ENCODE peak calls at places on chromosomes 2 and 18, in nine cellular contexts. C is endothelial cell of umbilical vein, Z is HCT116, K is A549, A is uterus, P is right lobe of liver, G is tibial nerve, Y is heart left ventricle, R is stomach. Q is an unnamed sample.

GRCh38 chr18:59539108-59539507 is 158.1 kb downstream of the CCBE1 start:
- DNase-seq in K (no peak), Y (no peak), Z (no peak), A (no peak), G (no peak), P (no peak), C (no peak), R (no peak), Q (no peak)

GRCh38 chr2:98915751-98916358 is 20.2 kb downstream of the CRACDL start:
- DNase-seq in C (peak; percentile 30), Z (no peak), G (no peak), K (no peak), P (no peak), Y (no peak), A (no peak), R (no peak), Q (no peak)

GRCh38 chr2:57497489-57498096 is 549.0 kb upstream of the VRK2 start:
- DNase-seq in Y (peak; percentile 22), Z (peak; percentile 41), A (peak; percentile 25), R (peak; percentile 53), G (no peak), P (no peak), C (peak; percentile 61), K (peak; percentile 64), Q (peak; percentile 50)

GRCh38 chr2:16162491-16163040 is 222.2 kb downstream of the MYCN start:
- DNase-seq in Y (no peak), P (no peak), A (no peak), K (no peak), R (no peak), C (no peak), Z (no peak), G (no peak), Q (no peak)

GRCh38 chr2:147945660-147946059 is 74.9 kb downstream of the ORC4 start:
- DNase-seq in R (no peak), C (peak; percentile 28), Y (no peak), A (no peak), K (no peak), Z (no peak), P (no peak), G (no peak), Q (no peak)

GRCh38 chr18:1846640-1847039 is 724.7 kb downstream of the METTL4 start:
- DNase-seq in P (no peak), A (no peak), K (no peak), C (no peak), R (no peak), G (no peak), Z (no peak), Y (no peak), Q (no peak)

GRCh38 chr2:240465765-240466578 is 30.5 kb downstream of the GPC1 start:
- DNase-seq in Y (peak; percentile 56), Z (no peak), P (peak; percentile 46), G (peak; percentile 6), R (peak; percentile 20), A (peak; percentile 15), C (no peak), K (no peak), Q (no peak)

GRCh38 chr2:105256431-105257047 is 15.0 kb downstream of the GPR45 start:
- DNase-seq in A (no peak), Y (no peak), R (no peak), P (no peak), C (no peak), G (no peak), Z (no peak), K (no peak), Q (no peak)

GRCh38 chr2:147467441-147467840 is 377.4 kb upstream of the ACVR2A start:
- DNase-seq in Z (no peak), A (no peak), P (no peak), C (no peak), R (no peak), Y (no peak), G (no peak), K (no peak), Q (no peak)

GRCh38 chr2:106192752-106193490 is 1.2 kb downstream of the UXS1 start:
- DNase-seq in G (no peak), Z (peak; percentile 18), R (no peak), C (peak; percentile 68), Y (peak; percentile 42), P (no peak), K (peak; percentile 45), A (peak; percentile 23), Q (peak; percentile 51)

GRCh38 chr2:23241611-23242245 is 143.3 kb upstream of the KLHL29 start:
- DNase-seq in Z (no peak), Y (no peak), C (no peak), R (no peak), G (no peak), K (peak; percentile 7), P (no peak), A (no peak), Q (no peak)

GRCh38 chr2:65357095-65357958 is 75.1 kb downstream of the SPRED2 start:
- DNase-seq in Z (no peak), C (no peak), Y (no peak), A (no peak), G (no peak), K (no peak), R (no peak), P (no peak), Q (no peak)

GRCh38 chr2:150332378-150332777 is 155.1 kb downstream of the RND3 start:
- DNase-seq in C (no peak), Z (no peak), K (no peak), Y (no peak), G (no peak), P (no peak), R (no peak), A (no peak), Q (no peak)

GRCh38 chr18:5970032-5970431 is 74.7 kb upstream of the TMEM200C start:
- DNase-seq in Y (no peak), P (no peak), Z (no peak), R (no peak), K (no peak), C (no peak), G (no peak), A (no peak), Q (no peak)

GRCh38 chr2:149924028-149924427 is 336.5 kb upstream of the MMADHC start:
- DNase-seq in P (no peak), C (no peak), R (no peak), K (peak; percentile 21), G (no peak), Z (no peak), A (no peak), Y (no peak), Q (no peak)

GRCh38 chr18:27277554-27277953 is 92.4 kb upstream of the CHST9 start:
- DNase-seq in Z (no peak), R (no peak), G (no peak), A (no peak), P (no peak), C (no peak), Y (no peak), K (no peak), Q (peak; percentile 3)

GRCh38 chr2:72916743-72917137 is 579 bp upstream of the EMX1 start:
- DNase-seq in C (no peak), G (no peak), A (no peak), K (no peak), P (no peak), Z (no peak), Y (no peak), R (no peak), Q (no peak)

GRCh38 chr18:12741351-12741750 is 38.5 kb downstream of the PSMG2 start:
- DNase-seq in G (no peak), A (no peak), P (no peak), C (no peak), Z (no peak), Y (no peak), R (no peak), K (peak; percentile 80), Q (no peak)

GRCh38 chr2:105317937-105318336 is 11.6 kb downstream of the TGFBRAP1 start:
- DNase-seq in Z (no peak), Y (no peak), A (no peak), K (no peak), C (peak; percentile 39), G (no peak), P (no peak), R (no peak), Q (no peak)

GRCh38 chr18:58529714-58530354 is 99.1 kb downstream of the ALPK2 start:
- DNase-seq in P (no peak), R (peak; percentile 71), K (peak; percentile 61), Z (peak; percentile 35), G (peak; percentile 23), C (peak; percentile 49), A (no peak), Y (peak; percentile 56), Q (peak; percentile 54)

GRCh38 chr2:28955492-28955891 is 25.6 kb upstream of the TOGARAM2 start:
- DNase-seq in R (no peak), K (no peak), C (no peak), P (no peak), A (no peak), Z (no peak), Y (no peak), G (no peak), Q (no peak)
- TF ChIP-seq CTCF in R (no peak), K (no peak), C (no peak), P (no peak), A (no peak), Z (no peak), Y (no peak), G (no peak), Q (no peak)

GRCh38 chr2:157471078-157471477 is 27.2 kb upstream of the CYTIP start:
- DNase-seq in Y (no peak), C (no peak), K (no peak), A (no peak), R (no peak), P (no peak), Z (no peak), G (no peak), Q (no peak)
- TF ChIP-seq POLR2A in Y (no peak), C (no peak), K (no peak), A (no peak), R (no peak), P (no peak), Z (no peak), G (no peak), Q (no peak)

DNA sequence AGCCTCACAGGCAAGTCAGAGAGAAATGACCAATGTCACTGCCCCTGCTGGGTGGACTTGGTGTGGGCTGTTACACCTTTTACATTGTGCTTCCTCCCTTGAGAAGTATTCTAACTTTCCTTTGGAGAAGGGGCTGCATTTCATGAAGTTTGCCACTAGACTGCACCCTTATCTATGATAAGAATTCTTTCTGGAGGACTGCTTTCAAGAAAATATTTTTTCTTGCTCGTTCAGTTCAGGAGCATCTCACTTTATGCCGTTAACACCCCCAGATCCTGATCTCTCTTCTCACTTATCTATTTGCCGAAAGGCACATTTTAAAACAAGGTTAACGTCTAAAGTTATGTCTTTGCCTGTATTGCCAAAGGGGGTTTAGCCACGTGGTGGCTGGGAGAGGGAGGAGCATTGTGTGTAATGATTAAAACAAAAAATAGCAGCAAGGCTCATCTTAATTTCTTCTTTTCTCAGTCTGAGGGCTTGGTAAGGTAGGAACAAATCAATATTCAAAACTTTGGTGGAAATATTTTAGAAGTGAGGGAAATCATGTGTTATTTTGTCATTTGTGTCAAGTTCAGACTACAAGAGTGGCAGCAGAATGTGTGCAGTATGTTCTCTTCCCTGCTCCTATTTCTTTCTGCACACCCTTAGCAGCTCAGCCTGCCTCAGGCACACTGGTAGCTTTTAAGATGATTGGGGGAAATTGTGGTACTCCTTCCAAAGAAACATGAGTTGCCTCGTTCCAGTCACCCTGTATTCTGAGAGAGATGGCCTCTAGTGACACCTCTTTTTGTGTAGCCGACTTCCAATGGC is 1.6 kb upstream of the IGFBP5 start:
- DNase-seq in Z (peak; percentile 48), P (no peak), C (peak; percentile 25), R (no peak), Y (no peak), A (no peak), G (no peak), K (peak; percentile 58), Q (no peak)
- TF ChIP-seq CTCF in Z (peak; percentile 70), P (peak; percentile 38), C (peak; percentile 20), R (no peak), Y (peak; percentile 29), A (peak; percentile 78), G (peak; percentile 69), K (peak; percentile 62), Q (peak; percentile 35)

GRCh38 chr18:48928787-48929186 is 22.0 kb downstream of the SMAD7 start:
- DNase-seq in Y (peak; percentile 75), R (peak; percentile 75), K (no peak), C (peak; percentile 83), P (peak; percentile 66), Z (no peak), G (no peak), A (no peak), Q (peak; percentile 75)
- TF ChIP-seq POLR2A in Y (no peak), R (no peak), K (no peak), C (peak; percentile 58), P (no peak), Z (no peak), G (no peak), A (no peak), Q (no peak)